ENCODE peak calls at places on chromosome 14, in five cellular contexts. X, V, C, J and F are unnamed samples.

GRCh38 chr14:23351681-23352505 is 794 bp downstream of the SLC22A17 start:
- DNase-seq in X (no peak), V (no peak), J (no peak), C (no peak), F (no peak)

GRCh38 chr14:77424862-77425261 is 1.5 kb upstream of the NOXRED1 start:
- DNase-seq in C (no peak), X (no peak), J (no peak), V (no peak), F (no peak)

GRCh38 chr14:21526672-21527319 is 650 bp upstream of the SALL2 start:
- DNase-seq in V (no peak), J (no peak), C (no peak), X (no peak), F (no peak)

GRCh38 chr14:79659995-79660975 is 551.0 kb downstream of the DIO2 start:
- DNase-seq in J (no peak), V (no peak), X (no peak), C (no peak), F (no peak)

GRCh38 chr14:28773917-28774691 is 7.5 kb downstream of the FOXG1 start:
- DNase-seq in V (no peak), J (no peak), C (no peak), X (no peak), F (no peak)

GRCh38 chr14:83290447-83290846 is 1756.8 kb upstream of the SEL1L start:
- DNase-seq in V (no peak), J (no peak), C (no peak), X (no peak), F (no peak)

GRCh38 chr14:97584528-97584927 is 787.3 kb downstream of the VRK1 start:
- DNase-seq in X (no peak), C (no peak), J (no peak), V (no peak), F (no peak)

GRCh38 chr14:100784523-100785337 is 41.2 kb upstream of the MEG3 start:
- DNase-seq in X (no peak), C (no peak), J (no peak), V (no peak), F (no peak)

GRCh38 chr14:37864861-37865718 is 269.7 kb downstream of the TTC6 start:
- DNase-seq in C (peak), J (no peak), V (peak), X (peak), F (no peak)

GRCh38 chr14:22096511-22096890 is 422.9 kb upstream of the OR4E1 start:
- DNase-seq in X (no peak), V (no peak), C (no peak), J (no peak), F (no peak)

GRCh38 chr14:104090071-104090748 is 4.7 kb downstream of the ASPG start:
- DNase-seq in C (peak), V (no peak), X (no peak), J (peak), F (no peak)

GRCh38 chr14:69922198-69922597 is 43.0 kb downstream of the SMOC1 start:
- DNase-seq in C (no peak), V (no peak), X (peak), J (no peak), F (no peak)

GRCh38 chr14:22131749-22132476 is 457.1 kb downstream of the DAD1 start:
- DNase-seq in J (no peak), C (peak), V (no peak), X (no peak), F (no peak)

GRCh38 chr14:99194736-99195135 is 77.3 kb downstream of the BCL11B start:
- DNase-seq in C (no peak), V (no peak), X (no peak), J (no peak), F (no peak)

GRCh38 chr14:88551936-88552565 is 2.8 kb downstream of the PTPN21 start:
- DNase-seq in X (peak), V (no peak), J (no peak), C (no peak), F (no peak)

GRCh38 chr14:100607611-100607956 is 20.4 kb upstream of the BEGAIN start:
- DNase-seq in J (peak), C (peak), V (no peak), X (no peak), F (no peak)

GRCh38 chr14:98069712-98070133 is 1202.3 kb downstream of the BCL11B start:
- DNase-seq in V (no peak), C (no peak), J (no peak), X (peak), F (no peak)

GRCh38 chr14:104546021-104546491 is 33.5 kb upstream of the C14orf180 start:
- DNase-seq in J (peak), X (no peak), V (no peak), C (no peak), F (no peak)

GRCh38 chr14:61893371-61893940 is 131.2 kb downstream of the SNAPC1 start:
- DNase-seq in V (no peak), J (no peak), C (no peak), X (no peak), F (no peak)

GRCh38 chr14:93964281-93964680 is 12.1 kb downstream of the ASB2 start:
- DNase-seq in X (no peak), J (no peak), C (no peak), V (no peak), F (no peak)

GRCh38 chr14:70832536-70833305 is 23.4 kb upstream of the MAP3K9 start:
- DNase-seq in C (no peak), V (no peak), X (no peak), J (no peak), F (no peak)

GRCh38 chr14:104104006-104104901 is 18.8 kb downstream of the ASPG start:
- DNase-seq in X (no peak), V (no peak), C (peak), J (peak), F (no peak)

GRCh38 chr14:22791302-22791701 is 23.9 kb downstream of the SLC7A7 start:
- DNase-seq in J (no peak), V (no peak), C (no peak), X (no peak), F (no peak)

GRCh38 chr14:45679852-45680251 is 426.9 kb upstream of the MIS18BP1 start:
- DNase-seq in J (no peak), C (no peak), X (no peak), V (no peak), F (no peak)

GRCh38 chr14:103686831-103687485 is 28.3 kb downstream of the XRCC3 start:
- DNase-seq in X (no peak), C (no peak), V (no peak), J (no peak), F (no peak)

GRCh38 chr14:96251656-96252155 is 4.3 kb upstream of the BDKRB1 start:
- DNase-seq in X (no peak), C (no peak), J (no peak), V (no peak), F (no peak)

GRCh38 chr14:29028973-29029582 is 262.5 kb downstream of the FOXG1 start:
- DNase-seq in C (no peak), X (no peak), V (no peak), J (no peak), F (no peak)

GRCh38 chr14:22266141-22266442 is 322.9 kb downstream of the DAD1 start:
- DNase-seq in J (no peak), X (no peak), V (no peak), C (no peak), F (no peak)

GRCh38 chr14:69316449-69317391 is 56.8 kb downstream of the GALNT16 start:
- DNase-seq in V (no peak), J (no peak), X (no peak), C (peak), F (no peak)

GRCh38 chr14:92925446-92925845 is 2.5 kb downstream of the CHGA start:
- DNase-seq in X (no peak), J (no peak), V (no peak), C (no peak), F (no peak)

GRCh38 chr14:105223260-105223659 is 25.1 kb upstream of the BTBD6 start:
- DNase-seq in J (no peak), V (no peak), C (no peak), X (no peak), F (no peak)

GRCh38 chr14:104117341-104118005 is 20.9 kb upstream of the KIF26A start:
- DNase-seq in J (peak), C (no peak), V (peak), X (no peak), F (no peak)

GRCh38 chr14:71666579-71667145 is 265.6 kb upstream of the RGS6 start:
- DNase-seq in C (no peak), J (no peak), V (no peak), X (no peak), F (no peak)

GRCh38 chr14:100532154-100532915 is 54.9 kb downstream of the BEGAIN start:
- DNase-seq in X (no peak), J (no peak), C (no peak), V (peak), F (no peak)

GRCh38 chr14:59897757-59898383 is 22.1 kb upstream of the LRRC9 start:
- DNase-seq in X (peak), V (peak), J (no peak), C (peak), F (no peak)

GRCh38 chr14:61710853-61711817 is 15.8 kb downstream of the HIF1A start:
- DNase-seq in X (peak), J (no peak), V (no peak), C (no peak), F (no peak)

DNA sequence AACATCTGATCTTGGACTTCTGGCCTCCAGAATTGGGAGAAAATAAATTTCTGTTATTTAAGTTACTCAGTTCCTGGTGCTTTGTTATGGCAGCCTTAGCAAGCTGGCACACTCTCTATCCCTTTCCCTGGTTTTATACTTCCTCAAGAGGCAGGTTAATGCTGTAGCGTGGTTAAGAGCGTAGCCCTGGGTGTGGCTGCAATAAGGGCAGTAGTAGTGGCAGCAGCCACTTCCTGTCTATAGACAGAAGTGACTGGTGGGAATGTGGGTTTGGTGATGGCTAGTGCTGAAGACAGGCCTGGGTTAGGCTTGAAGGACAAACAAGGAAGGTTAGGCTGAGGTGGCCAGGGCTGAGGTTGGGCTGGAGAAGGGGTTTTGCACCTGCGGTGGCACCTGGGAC is 3.6 kb upstream of the LGALS3 start:
- DNase-seq in C (peak), V (peak), J (no peak), X (no peak), F (no peak)
- TF ChIP-seq POLR2A in C (peak), V (no peak), J (no peak), X (no peak), F (no peak)

GRCh38 chr14:24369463-24369862 is 1.5 kb downstream of the NFATC4 start:
- DNase-seq in C (peak), J (no peak), V (no peak), X (no peak), F (no peak)

GRCh38 chr14:24367506-24368214 is at the start of gene NFATC4:
- DNase-seq in V (peak), X (peak), C (peak), J (peak), F (peak)

GRCh38 chr14:24369907-24370687 is 2.1 kb downstream of the NFATC4 start:
- DNase-seq in X (no peak), C (no peak), J (no peak), V (no peak), F (no peak)

GRCh38 chr14:24368215-24368561 is 204 bp downstream of the NFATC4 start:
- DNase-seq in V (no peak), J (no peak), C (no peak), X (no peak), F (no peak)

GRCh38 chr14:24368562-24369252 is 723 bp downstream of the NFATC4 start:
- DNase-seq in X (no peak), C (peak), J (peak), V (no peak), F (peak)
- TF ChIP-seq POLR2AphosphoS5 in X (no peak), C (no peak), J (no peak), V (no peak), F (peak)

GRCh38 chr14:20332946-20333782 is at the start of gene CCNB1IP1:
- DNase-seq in C (peak), J (no peak), X (peak), V (peak), F (peak)
- TF ChIP-seq POLR2A in C (peak), J (no peak), X (peak), V (no peak), F (peak)

DNA sequence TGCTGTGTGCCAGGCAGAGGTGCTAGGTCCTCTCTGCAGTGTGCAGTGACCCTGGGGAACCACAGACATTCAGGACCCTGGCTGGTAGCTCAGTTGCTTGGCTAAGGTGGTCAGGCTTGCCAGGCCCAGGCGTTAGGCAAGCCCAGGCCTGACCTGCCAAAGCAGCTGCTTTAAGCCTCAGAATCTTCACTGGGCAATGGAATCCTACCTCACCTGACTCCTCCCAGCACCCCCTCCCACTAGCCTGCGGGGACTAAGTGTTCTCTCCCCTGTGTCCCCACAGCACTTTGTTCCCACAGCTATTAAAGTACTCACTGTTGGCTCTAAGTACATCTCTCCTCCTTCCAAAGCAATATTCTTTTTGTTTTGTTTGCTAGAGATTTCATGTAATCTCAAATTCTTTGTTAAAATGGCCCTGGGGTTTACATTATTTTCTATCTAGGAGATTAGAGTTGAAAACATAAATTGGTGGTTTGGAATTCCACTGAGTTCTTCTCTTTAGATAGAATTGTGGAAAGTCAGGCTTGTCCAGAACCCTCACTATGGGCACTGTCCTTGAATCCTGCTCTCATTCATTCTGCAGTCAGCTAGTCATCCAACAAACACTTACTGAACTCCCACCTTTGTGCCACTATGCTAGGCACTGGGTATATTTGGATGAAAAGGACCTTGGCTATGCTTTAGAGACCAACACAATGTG is 44.4 kb downstream of the DGLUCY start:
- DNase-seq in X (peak), J (no peak), V (peak), C (peak), F (no peak)
- TF ChIP-seq POLR2AphosphoS5 in X (peak), J (no peak), V (peak), C (no peak), F (no peak)

GRCh38 chr14:85315290-85315689 is 214.7 kb upstream of the FLRT2 start:
- DNase-seq in V (no peak), C (no peak), X (no peak), J (no peak), F (no peak)
- TF ChIP-seq POLR2A in V (no peak), C (no peak), X (no peak), J (no peak), F (no peak)

DNA sequence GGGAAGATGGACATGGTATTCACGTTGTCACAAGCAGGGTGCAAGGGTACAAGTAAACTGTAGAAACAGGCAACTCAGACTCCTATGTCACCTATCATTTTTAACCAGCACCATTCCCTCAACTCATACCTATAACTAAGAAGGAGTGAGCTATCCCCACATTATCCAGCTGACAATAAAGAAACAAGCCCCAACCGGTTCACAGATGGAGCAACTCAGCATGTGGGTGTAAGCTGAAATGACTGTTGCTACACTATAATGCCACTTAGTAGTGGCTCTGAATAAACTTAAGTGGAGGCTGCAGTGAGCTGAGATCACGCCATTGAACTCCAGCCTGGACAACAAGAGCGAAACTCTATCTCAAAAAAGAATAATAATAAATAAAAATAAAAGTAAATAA is 829.5 kb upstream of the MDGA2 start:
- DNase-seq in X (no peak), J (no peak), C (no peak), V (no peak), F (no peak)
- TF ChIP-seq POLR2AphosphoS5 in X (no peak), J (no peak), C (no peak), V (no peak), F (no peak)

GRCh38 chr14:102508774-102509743 is 517 bp downstream of the ANKRD9 start:
- DNase-seq in J (no peak), V (peak), C (peak), X (no peak), F (no peak)

GRCh38 chr14:102507891-102508312 is 1.7 kb downstream of the ANKRD9 start:
- DNase-seq in J (no peak), C (no peak), V (no peak), X (no peak), F (no peak)

GRCh38 chr14:102507026-102507860 is 2.3 kb downstream of the ANKRD9 start:
- DNase-seq in V (no peak), C (no peak), J (no peak), X (no peak), F (no peak)

GRCh38 chr14:102509744-102510615 is at the start of gene ANKRD9:
- DNase-seq in X (peak), C (peak), J (peak), V (peak), F (peak)

GRCh38 chr14:102508410-102508773 is 1.2 kb downstream of the ANKRD9 start:
- DNase-seq in V (peak), J (no peak), X (peak), C (peak), F (no peak)
- TF ChIP-seq POLR2A in V (no peak), J (no peak), X (peak), C (peak), F (no peak)

DNA sequence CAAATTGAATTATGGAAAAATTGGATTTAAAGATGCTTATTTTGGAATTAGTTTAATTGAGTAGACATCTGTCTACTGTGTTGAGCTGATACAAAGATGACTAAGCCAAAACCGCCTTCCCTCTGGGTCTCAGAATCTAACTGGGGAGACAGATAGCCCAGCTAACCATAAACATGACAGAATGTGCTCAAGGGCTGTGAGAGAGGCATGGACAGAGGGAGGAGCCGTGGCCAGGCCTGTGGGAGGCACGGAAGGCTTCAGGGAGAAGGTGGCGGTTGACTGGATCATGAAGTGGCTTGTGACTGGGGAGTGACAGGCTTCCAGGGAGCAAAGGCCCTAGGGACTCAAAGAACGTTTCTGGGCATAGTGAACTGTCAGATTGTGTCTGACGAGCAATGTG is 74.6 kb downstream of the DACT1 start:
- DNase-seq in C (no peak), J (no peak), X (no peak), V (no peak), F (no peak)
- TF ChIP-seq POLR2AphosphoS5 in C (no peak), J (no peak), X (no peak), V (no peak), F (no peak)

DNA sequence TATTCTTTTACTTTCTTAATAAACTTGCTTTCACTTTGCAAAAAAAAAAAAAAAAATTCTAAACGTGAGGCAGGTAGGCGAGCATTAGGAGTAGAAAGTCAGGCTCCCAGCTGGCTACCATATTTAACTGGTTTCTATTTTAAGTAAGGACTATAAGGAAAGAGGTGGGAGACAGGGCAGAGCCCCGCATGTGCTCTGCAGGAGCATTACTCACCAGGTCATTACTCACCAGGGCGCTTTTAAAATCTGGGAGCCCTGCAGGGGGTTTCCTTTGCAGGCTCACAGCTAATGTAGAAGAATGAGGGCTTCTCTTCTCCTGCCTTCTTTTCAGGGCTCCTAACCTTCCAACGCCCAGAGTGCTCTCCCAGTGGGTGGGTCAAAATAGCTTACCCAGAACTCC is 14.0 kb upstream of the DPF3 start:
- DNase-seq in C (no peak), V (no peak), J (no peak), X (no peak), F (no peak)
- TF ChIP-seq POLR2A in C (no peak), V (no peak), J (no peak), X (no peak), F (no peak)

DNA sequence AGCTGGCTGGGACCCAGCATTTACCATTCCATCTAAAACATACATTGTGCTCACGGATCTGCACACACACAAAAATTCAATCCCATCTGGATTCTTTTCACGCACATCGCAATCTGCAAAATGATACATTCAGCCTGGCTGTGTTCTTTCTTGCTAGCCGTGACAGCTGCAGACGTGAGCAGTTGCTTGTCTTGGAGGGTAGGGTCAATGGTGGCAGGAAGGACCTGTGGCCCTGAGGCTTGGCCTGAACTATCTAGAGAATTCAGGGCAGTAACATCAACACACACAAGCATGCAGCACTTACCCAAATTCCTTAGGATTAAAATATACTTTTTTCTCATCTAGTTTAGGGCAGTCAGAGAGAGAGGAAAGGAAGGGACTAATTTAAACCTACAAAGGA is 72.0 kb downstream of the DICER1 start:
- DNase-seq in C (no peak), X (no peak), J (no peak), V (no peak), F (no peak)
- TF ChIP-seq POLR2AphosphoS5 in C (no peak), X (no peak), J (no peak), V (no peak), F (no peak)